ENCODE peak calls at places on chromosomes 12 and 14, in nine cellular contexts. N is hepatocyte, P is mesenchymal stem cell, A is neural progenitor cell, V is HCT116, E is neuronal stem cell, C is PC-3, Q is GM23248, U is IMR-90. F is an unnamed sample.
A peak's percentile ranks its signal among the peaks of the same experiment; 100 is the strongest.

GRCh38 chr12:122944588-122944987 is 21.7 kb downstream of the ABCB9 start:
- DNase-seq in N (no peak), P (peak; percentile 58), A (no peak), V (peak; percentile 79), E (no peak), C (peak; percentile 96), Q (peak; percentile 64), U (peak; percentile 56), F (peak; percentile 86)

GRCh38 chr14:51444381-51445000 is 204.4 kb downstream of the TMX1 start:
- DNase-seq in N (no peak), P (no peak), A (no peak), V (no peak), E (no peak), C (no peak), Q (no peak), U (no peak), F (no peak)

GRCh38 chr12:106135781-106136180 is 3.0 kb downstream of the NUAK1 start:
- DNase-seq in N (no peak), P (peak; percentile 83), A (peak; percentile 26), V (no peak), E (no peak), C (peak; percentile 79), Q (peak; percentile 88), U (peak; percentile 55), F (no peak)

GRCh38 chr14:32709072-32709471 is 229.6 kb upstream of the NPAS3 start:
- DNase-seq in N (peak; percentile 24), P (peak; percentile 83), A (no peak), V (no peak), E (no peak), C (peak; percentile 57), Q (peak; percentile 90), U (peak; percentile 77), F (peak; percentile 25)

GRCh38 chr14:96363751-96364336 is 518 bp downstream of the GSKIP start:
- DNase-seq in N (peak; percentile 75), P (peak; percentile 70), A (peak; percentile 74), V (no peak), E (no peak), C (peak; percentile 48), Q (peak; percentile 76), U (peak; percentile 31), F (peak; percentile 85)

GRCh38 chr14:95226801-95227200 is 69.5 kb upstream of the DICER1 start:
- DNase-seq in N (no peak), P (no peak), A (no peak), V (no peak), E (no peak), C (no peak), Q (no peak), U (no peak), F (no peak)

GRCh38 chr14:73241481-73242165 is 4.3 kb downstream of the PAPLN start:
- DNase-seq in N (no peak), P (no peak), A (no peak), V (no peak), E (no peak), C (no peak), Q (peak; percentile 71), U (no peak), F (peak; percentile 85)

GRCh38 chr12:27922591-27923139 is 49.9 kb downstream of the PTHLH start:
- DNase-seq in N (no peak), P (no peak), A (no peak), V (no peak), E (no peak), C (peak; percentile 90), Q (peak; percentile 84), U (peak; percentile 66), F (peak; percentile 88)

GRCh38 chr12:74491374-74491773 is 46.3 kb upstream of the ATXN7L3B start:
- DNase-seq in N (no peak), P (no peak), A (no peak), V (no peak), E (no peak), C (no peak), Q (no peak), U (no peak), F (no peak)

GRCh38 chr14:37587881-37588666 is 7.0 kb downstream of the FOXA1 start:
- DNase-seq in N (peak; percentile 53), P (peak; percentile 47), A (peak; percentile 87), V (no peak), E (no peak), C (peak; percentile 57), Q (peak; percentile 26), U (no peak), F (peak; percentile 36)

GRCh38 chr14:96661244-96661969 is 135.8 kb upstream of the VRK1 start:
- DNase-seq in N (no peak), P (no peak), A (no peak), V (no peak), E (no peak), C (no peak), Q (no peak), U (no peak), F (no peak)

GRCh38 chr12:9754097-9754964 is 6.4 kb downstream of the CD69 start:
- DNase-seq in N (no peak), P (no peak), A (no peak), V (no peak), E (no peak), C (no peak), Q (no peak), U (no peak), F (no peak)

GRCh38 chr14:36835145-36835544 is 173.5 kb downstream of the PAX9 start:
- DNase-seq in N (no peak), P (no peak), A (peak; percentile 30), V (no peak), E (no peak), C (no peak), Q (no peak), U (no peak), F (no peak)

GRCh38 chr12:123897221-123897620 is 75.4 kb downstream of the CCDC92 start:
- DNase-seq in N (no peak), P (peak; percentile 23), A (no peak), V (peak; percentile 39), E (no peak), C (peak; percentile 67), Q (peak; percentile 92), U (peak; percentile 72), F (no peak)

GRCh38 chr12:4871514-4871913 is 38.2 kb upstream of the KCNA1 start:
- DNase-seq in N (no peak), P (no peak), A (no peak), V (no peak), E (no peak), C (no peak), Q (no peak), U (no peak), F (no peak)
- H3K4me1 ChIP-seq in N (no peaks in the 10 kb centered on the region), P (no peaks in the 10 kb centered on the region), A (no peaks in the 10 kb centered on the region), V (no peaks in the 10 kb centered on the region), E (no peaks in the 10 kb centered on the region), C (no peaks in the 10 kb centered on the region), Q (no peaks in the 10 kb centered on the region), U (no peaks in the 10 kb centered on the region), F (no peaks in the 10 kb centered on the region)

DNA sequence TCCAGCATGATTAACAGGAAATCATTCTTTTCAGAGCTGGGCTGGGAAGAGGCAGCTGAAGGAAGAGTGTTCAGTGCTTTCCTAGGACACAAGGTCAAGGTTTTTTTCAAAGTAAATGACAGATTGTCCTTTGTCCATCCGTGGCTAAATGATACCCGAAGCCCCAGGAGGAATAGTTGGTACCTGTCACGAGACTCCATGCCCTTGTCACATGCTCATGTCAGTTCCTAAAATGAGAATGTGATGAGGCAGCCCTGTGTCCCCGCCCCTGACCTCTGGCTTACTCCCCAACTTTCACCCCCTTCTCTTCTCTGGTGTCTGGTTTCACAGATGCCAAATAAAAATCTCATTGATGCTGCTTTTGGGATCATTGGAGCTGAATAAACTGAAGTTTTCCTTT is 65.2 kb downstream of the PPP1R36 start:
- DNase-seq in N (no peak), P (no peak), A (no peak), V (no peak), E (no peak), C (peak; percentile 31), Q (no peak), U (no peak), F (no peak)
- H2AFZ ChIP-seq in N (no peak overlapping the region), P (peak overlapping the region; percentile 81), A (no peak overlapping the region), V (no peak overlapping the region), E (peak overlapping the region; percentile 83), C (no peak overlapping the region), Q (peak overlapping the region; percentile 18), U (no peak overlapping the region), F (peak overlapping the region; percentile 56)

GRCh38 chr12:68411371-68411770 is 79.2 kb upstream of the MDM1 start:
- DNase-seq in N (no peak), P (no peak), A (no peak), V (no peak), E (no peak), C (no peak), Q (no peak), U (no peak), F (no peak)

GRCh38 chr12:68418137-68418460 is 85.9 kb upstream of the MDM1 start:
- DNase-seq in N (no peak), P (no peak), A (no peak), V (no peak), E (no peak), C (no peak), Q (no peak), U (no peak), F (no peak)

GRCh38 chr12:68416350-68416749 is 84.2 kb upstream of the MDM1 start:
- DNase-seq in N (no peak), P (no peak), A (no peak), V (no peak), E (no peak), C (no peak), Q (no peak), U (no peak), F (no peak)

GRCh38 chr12:68416826-68417225 is 84.7 kb upstream of the MDM1 start:
- DNase-seq in N (no peak), P (no peak), A (no peak), V (no peak), E (no peak), C (peak; percentile 40), Q (peak; percentile 49), U (peak; percentile 65), F (no peak)

DNA sequence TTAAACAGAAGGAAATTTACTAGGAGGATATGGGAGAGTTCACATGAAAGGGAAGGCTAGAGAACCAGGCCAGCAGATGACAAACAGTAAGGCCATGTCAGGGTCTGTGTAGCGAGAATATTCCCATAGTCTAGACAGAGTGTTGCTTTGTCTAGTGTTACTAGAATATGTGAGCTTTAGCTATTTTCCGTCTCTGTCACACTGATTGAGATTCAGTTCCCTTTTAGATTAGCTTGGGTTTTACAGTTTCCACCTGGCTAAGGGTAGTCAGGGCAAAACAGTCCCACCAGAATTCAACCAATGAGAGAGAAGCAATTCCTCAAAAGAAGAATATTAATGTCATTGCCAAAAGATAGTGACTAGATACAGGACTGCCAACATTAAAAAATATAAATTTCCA is 82.8 kb upstream of the MDM1 start:
- DNase-seq in N (no peak), P (no peak), A (no peak), V (no peak), E (no peak), C (no peak), Q (no peak), U (no peak), F (no peak)
- H3K4me3 ChIP-seq in N (no peak overlapping the region), P (no peak overlapping the region), A (no peak overlapping the region), V (no peak overlapping the region), E (no peak overlapping the region), C (no peak overlapping the region), Q (no peak overlapping the region), U (no peak overlapping the region), F (no peak overlapping the region)

GRCh38 chr14:99213101-99213500 is 58.9 kb downstream of the BCL11B start:
- DNase-seq in N (no peak), P (no peak), A (no peak), V (no peak), E (no peak), C (no peak), Q (peak; percentile 10), U (no peak), F (no peak)
- H3K4me1 ChIP-seq in N (peaks cover 17% of the 10 kb centered on the region), P (peaks cover 2% of the 10 kb centered on the region), A (no peaks in the 10 kb centered on the region), V (no peaks in the 10 kb centered on the region), E (no peaks in the 10 kb centered on the region), C (no peaks in the 10 kb centered on the region), Q (no peaks in the 10 kb centered on the region), U (no peaks in the 10 kb centered on the region), F (peaks cover 3% of the 10 kb centered on the region)